ENCODE peak calls at places on chromosomes 1 and 21, in five cellular contexts. Y is GM19239, C is T-helper 22 cell, T is NCI-H1092, N is immature natural killer cell. I is an unnamed sample.

GRCh38 chr1:3488432-3488831 is 34.0 kb downstream of the ARHGEF16 start:
- DNase-seq in Y (no peak), C (no peak), T (no peak), N (no peak), I (no peak)

GRCh38 chr1:6463120-6463412 is 2.9 kb downstream of the TNFRSF25 start:
- DNase-seq in Y (no peak), C (no peak), T (no peak), N (no peak), I (no peak)

GRCh38 chr1:43267818-43268425 is 1.9 kb upstream of the TMEM125 start:
- DNase-seq in Y (no peak), C (no peak), T (no peak), N (no peak), I (no peak)

GRCh38 chr21:30714436-30714835 is 4.1 kb downstream of the KRTAP21-3 start:
- DNase-seq in Y (no peak), C (no peak), T (no peak), N (no peak), I (no peak)

GRCh38 chr1:37628026-37628556 is 6.6 kb downstream of the RSPO1 start:
- DNase-seq in Y (no peak), C (no peak), T (no peak), N (no peak), I (no peak)

GRCh38 chr1:70204578-70204977 is 801 bp downstream of the LRRC40 start:
- DNase-seq in Y (no peak), C (no peak), T (no peak), N (no peak), I (no peak)

GRCh38 chr1:2968471-2968881 is 52.8 kb upstream of the ACTRT2 start:
- DNase-seq in Y (no peak), C (no peak), T (no peak), N (no peak), I (no peak)

GRCh38 chr1:5742801-5743200 is 249.4 kb downstream of the NPHP4 start:
- DNase-seq in Y (no peak), C (no peak), T (no peak), N (no peak), I (no peak)

GRCh38 chr1:225819346-225820192 is 9.6 kb downstream of the EPHX1 start:
- DNase-seq in Y (no peak), C (no peak), T (no peak), N (no peak), I (no peak)

GRCh38 chr1:23837905-23838304 is 12.7 kb upstream of the HMGCL start:
- DNase-seq in Y (no peak), C (no peak), T (no peak), N (no peak), I (no peak)

GRCh38 chr1:202237052-202237451 is 43.5 kb downstream of the LGR6 start:
- DNase-seq in Y (peak), C (no peak), T (no peak), N (peak), I (no peak)

GRCh38 chr1:87318806-87319205 is 9.9 kb upstream of the LMO4 start:
- DNase-seq in Y (no peak), C (no peak), T (no peak), N (no peak), I (no peak)

GRCh38 chr1:240522122-240522822 is 89.7 kb downstream of the GREM2 start:
- DNase-seq in Y (no peak), C (no peak), T (no peak), N (no peak), I (no peak)

GRCh38 chr1:43007377-43008105 is 48.9 kb upstream of the SLC2A1 start:
- DNase-seq in Y (no peak), C (no peak), T (no peak), N (no peak), I (no peak)

GRCh38 chr1:46130144-46130543 is 2.3 kb downstream of the PIK3R3 start:
- DNase-seq in Y (no peak), C (no peak), T (no peak), N (no peak), I (no peak)

GRCh38 chr1:90488451-90488850 is 228.7 kb downstream of the BARHL2 start:
- DNase-seq in Y (no peak), C (no peak), T (no peak), N (no peak), I (no peak)

I was measured in GM12864.